ENCODE peak calls at places on chromosomes 4 and X, in four cellular contexts. One of them, this sample, is unnamed.

GRCh38 chr4:182303847-182304246 is 60.6 kb downstream of the TENM3 start:
- DNase-seq in K562: no peak
- DNase-seq in tibial nerve: no peak
- DNase-seq in HCT116: no peak
- DNase-seq in this sample: no peak

GRCh38 chr4:176988226-176988625 is 195.5 kb upstream of the VEGFC start:
- DNase-seq in K562: no peak
- DNase-seq in tibial nerve: no peak
- DNase-seq in HCT116: peak
- DNase-seq in this sample: no peak

GRCh38 chr4:99710681-99711345 is 53.2 kb upstream of the C4orf54 start:
- DNase-seq in K562: no peak
- DNase-seq in tibial nerve: no peak
- DNase-seq in HCT116: no peak
- DNase-seq in this sample: no peak

GRCh38 chr4:94253036-94253435 is 45.4 kb downstream of the SMARCAD1 start:
- DNase-seq in K562: peak
- DNase-seq in tibial nerve: no peak
- DNase-seq in HCT116: peak
- DNase-seq in this sample: no peak

GRCh38 chr4:158610790-158611189 is 60.9 kb downstream of the C4orf46 start:
- DNase-seq in K562: no peak
- DNase-seq in tibial nerve: no peak
- DNase-seq in HCT116: no peak
- DNase-seq in this sample: no peak

GRCh38 chrX:67724359-67725110 is 180.7 kb downstream of the AR start:
- DNase-seq in K562: no peak
- DNase-seq in tibial nerve: no peak
- DNase-seq in HCT116: no peak
- DNase-seq in this sample: no peak

GRCh38 chr4:142512161-142512560 is 333.9 kb downstream of the INPP4B start:
- DNase-seq in K562: no peak
- DNase-seq in tibial nerve: no peak
- DNase-seq in HCT116: no peak
- DNase-seq in this sample: no peak

GRCh38 chr4:124432500-124432899 is 280.0 kb downstream of the ANKRD50 start:
- DNase-seq in K562: no peak
- DNase-seq in tibial nerve: no peak
- DNase-seq in HCT116: no peak
- DNase-seq in this sample: no peak

GRCh38 chr4:74098628-74098995 is 383 bp downstream of the CXCL2 start:
- DNase-seq in K562: no peak
- DNase-seq in tibial nerve: no peak
- DNase-seq in HCT116: no peak
- DNase-seq in this sample: no peak

GRCh38 chr4:84814100-84814750 is 152.3 kb downstream of the WDFY3 start:
- DNase-seq in K562: no peak
- DNase-seq in tibial nerve: no peak
- DNase-seq in HCT116: peak
- DNase-seq in this sample: no peak

GRCh38 chr4:27149541-27150212 is 289.0 kb downstream of the STIM2 start:
- DNase-seq in K562: no peak
- DNase-seq in tibial nerve: no peak
- DNase-seq in HCT116: no peak
- DNase-seq in this sample: no peak

GRCh38 chr4:185874516-185875230 is 62.7 kb upstream of the SORBS2 start:
- DNase-seq in K562: no peak
- DNase-seq in tibial nerve: no peak
- DNase-seq in HCT116: no peak
- DNase-seq in this sample: no peak

GRCh38 chrX:51759055-51759454 is 15.8 kb downstream of the GSPT2 start:
- DNase-seq in K562: no peak
- DNase-seq in tibial nerve: no peak
- DNase-seq in HCT116: no peak
- DNase-seq in this sample: no peak

GRCh38 chr4:48012819-48013218 is 3.7 kb downstream of the CNGA1 start:
- DNase-seq in K562: no peak
- DNase-seq in tibial nerve: no peak
- DNase-seq in HCT116: no peak
- DNase-seq in this sample: no peak

GRCh38 chr4:84493092-84493850 is 5.8 kb downstream of the NKX6-1 start:
- DNase-seq in K562: no peak
- DNase-seq in tibial nerve: no peak
- DNase-seq in HCT116: no peak
- DNase-seq in this sample: no peak

GRCh38 chrX:70504772-70505450 is 60.3 kb downstream of the DLG3 start:
- DNase-seq in K562: no peak
- DNase-seq in tibial nerve: no peak
- DNase-seq in HCT116: no peak
- DNase-seq in this sample: no peak

GRCh38 chr4:73869130-73870055 is at the start of gene CXCL1:
- DNase-seq in K562: peak
- DNase-seq in tibial nerve: peak
- DNase-seq in HCT116: no peak
- DNase-seq in this sample: peak

GRCh38 chr4:81256059-81256635 is 41.1 kb upstream of the PRKG2 start:
- DNase-seq in K562: no peak
- DNase-seq in tibial nerve: no peak
- DNase-seq in HCT116: no peak
- DNase-seq in this sample: no peak

GRCh38 chr4:119286377-119287002 is 35.4 kb downstream of the FABP2 start:
- DNase-seq in K562: no peak
- DNase-seq in tibial nerve: no peak
- DNase-seq in HCT116: peak
- DNase-seq in this sample: no peak

GRCh38 chr4:72767903-72768817 is 199.1 kb upstream of the ADAMTS3 start:
- DNase-seq in K562: no peak
- DNase-seq in tibial nerve: no peak
- DNase-seq in HCT116: no peak
- DNase-seq in this sample: no peak

GRCh38 chr4:71553605-71554004 is 214.8 kb downstream of the SLC4A4 start:
- DNase-seq in K562: peak
- DNase-seq in tibial nerve: no peak
- DNase-seq in HCT116: peak
- DNase-seq in this sample: no peak

GRCh38 chr4:92303621-92304027 is at the start of gene GRID2:
- DNase-seq in K562: no peak
- DNase-seq in tibial nerve: no peak
- DNase-seq in HCT116: peak
- DNase-seq in this sample: no peak
- H3K4me3 ChIP-seq in K562: no peak
- H3K4me3 ChIP-seq in tibial nerve: peak
- H3K4me3 ChIP-seq in HCT116: peak
- H3K4me3 ChIP-seq in this sample: peak

GRCh38 chr4:98658287-98659105 is at the start of gene TSPAN5:
- DNase-seq in K562: peak
- DNase-seq in tibial nerve: peak
- DNase-seq in HCT116: peak
- DNase-seq in this sample: peak
- TF ChIP-seq POLR2A in K562: no peak
- TF ChIP-seq POLR2A in tibial nerve: peak
- TF ChIP-seq POLR2A in HCT116: no peak
- TF ChIP-seq POLR2A in this sample: no peak

GRCh38 chr4:77619408-77619807 is 13.8 kb downstream of the CXCL13 start:
- DNase-seq in K562: no peak
- DNase-seq in tibial nerve: no peak
- DNase-seq in HCT116: no peak
- DNase-seq in this sample: no peak
- H3K27ac ChIP-seq in K562: no peak
- H3K27ac ChIP-seq in tibial nerve: no peak
- H3K27ac ChIP-seq in HCT116: no peak
- H3K27ac ChIP-seq in this sample: no peak

DNA sequence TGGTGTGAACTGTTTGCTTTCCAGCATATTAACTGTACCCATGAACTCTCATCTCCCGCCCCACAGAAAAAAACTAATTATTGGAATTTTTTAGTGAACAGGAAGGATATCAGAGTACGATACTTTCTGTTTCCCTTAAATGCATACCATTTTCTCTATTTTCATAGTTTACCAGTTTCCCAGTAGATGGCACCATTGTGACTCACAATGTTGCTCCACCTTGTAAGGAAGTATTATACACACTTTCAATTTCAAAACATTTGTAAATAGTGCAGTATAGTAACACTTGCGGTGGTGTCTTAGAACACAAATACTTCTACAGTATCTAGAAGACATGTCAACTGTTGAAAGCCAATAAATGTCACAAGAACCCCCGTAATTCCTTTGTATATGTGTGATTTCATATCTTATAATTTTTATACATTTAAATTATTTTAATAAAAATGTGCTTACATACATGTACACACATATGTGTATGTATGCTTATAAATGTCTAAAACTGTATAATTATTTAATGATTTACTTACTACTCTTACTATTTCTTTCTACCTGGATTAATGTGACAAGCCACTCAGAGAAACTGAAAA is 167.3 kb downstream of the SLIT2 start:
- DNase-seq in K562: no peak
- DNase-seq in tibial nerve: no peak
- DNase-seq in HCT116: peak
- DNase-seq in this sample: no peak
- H3K4me3 ChIP-seq in K562: no peak
- H3K4me3 ChIP-seq in tibial nerve: no peak
- H3K4me3 ChIP-seq in HCT116: peak
- H3K4me3 ChIP-seq in this sample: no peak

GRCh38 chr4:60683357-60683756 is 516.8 kb upstream of the ADGRL3 start:
- DNase-seq in K562: no peak
- DNase-seq in tibial nerve: no peak
- DNase-seq in HCT116: no peak
- DNase-seq in this sample: no peak

GRCh38 chr4:60682901-60683300 is 517.2 kb upstream of the ADGRL3 start:
- DNase-seq in K562: no peak
- DNase-seq in tibial nerve: no peak
- DNase-seq in HCT116: no peak
- DNase-seq in this sample: no peak

DNA sequence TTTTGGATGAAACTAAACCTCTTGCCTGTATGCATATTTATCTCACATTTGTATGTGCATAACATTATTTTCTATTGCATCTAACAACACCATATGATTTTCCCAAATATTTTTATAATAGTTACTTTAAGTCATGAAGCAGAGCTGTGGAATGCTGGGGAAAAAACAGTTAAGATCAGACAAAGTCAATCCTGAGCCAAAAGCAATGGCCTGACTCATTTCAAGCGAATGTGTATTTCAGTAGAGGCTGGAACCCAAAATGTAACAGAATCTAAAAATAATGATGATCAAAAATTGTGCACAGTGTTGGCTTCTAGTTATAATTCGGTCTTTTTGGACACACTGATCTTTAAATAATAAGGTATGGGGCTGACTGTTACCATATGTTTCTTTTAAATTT is 516.2 kb upstream of the ADGRL3 start:
- DNase-seq in K562: no peak
- DNase-seq in tibial nerve: no peak
- DNase-seq in HCT116: no peak
- DNase-seq in this sample: no peak
- TF ChIP-seq POLR2A in K562: no peak
- TF ChIP-seq POLR2A in tibial nerve: no peak
- TF ChIP-seq POLR2A in HCT116: no peak
- TF ChIP-seq POLR2A in this sample: no peak

GRCh38 chr4:1376841-1377605 is 29.2 kb downstream of the NKX1-1 start:
- DNase-seq in K562: no peak
- DNase-seq in tibial nerve: no peak
- DNase-seq in HCT116: no peak
- DNase-seq in this sample: peak
- H3K27ac ChIP-seq in K562: no peak
- H3K27ac ChIP-seq in tibial nerve: no peak
- H3K27ac ChIP-seq in HCT116: no peak
- H3K27ac ChIP-seq in this sample: no peak

GRCh38 chrX:24371391-24371972 is 11.0 kb downstream of the SUPT20HL1 start:
- DNase-seq in K562: peak
- DNase-seq in tibial nerve: peak
- DNase-seq in HCT116: peak
- DNase-seq in this sample: peak
- H3K4me3 ChIP-seq in K562: no peak
- H3K4me3 ChIP-seq in tibial nerve: no peak
- H3K4me3 ChIP-seq in HCT116: no peak
- H3K4me3 ChIP-seq in this sample: no peak